ENCODE peak calls at places on chromosomes 12 and 14, in six cellular contexts. V is foreskin fibroblast; O is amniotic epithelial cell; E is CD4-positive, alpha-beta T cell; R is DMS153; B is left lung. I is an unnamed sample.

GRCh38 chr12:68739891-68740290 is 6.1 kb upstream of the SLC35E3 start:
- DNase-seq in V (no peak), O (no peak), E (no peak), R (no peak), B (no peak), I (no peak)

GRCh38 chr14:65019944-65020566 is 33.4 kb downstream of the FNTB start:
- DNase-seq in V (peak), O (peak), E (no peak), R (peak), B (no peak), I (peak)

GRCh38 chr12:123808167-123808566 is 46.1 kb downstream of the DNAH10 start:
- DNase-seq in V (peak), O (peak), E (no peak), R (no peak), B (no peak), I (peak)

GRCh38 chr12:107356266-107356936 is 263.1 kb upstream of the CRY1 start:
- DNase-seq in V (peak), O (peak), E (no peak), R (no peak), B (no peak), I (peak)

GRCh38 chr12:55955800-55956508 is 9.9 kb downstream of the PMEL start:
- DNase-seq in V (peak), O (peak), E (peak), R (no peak), B (no peak), I (peak)

GRCh38 chr12:71636704-71637115 is 26.9 kb downstream of the ZFC3H1 start:
- DNase-seq in V (peak), O (peak), E (no peak), R (peak), B (no peak), I (peak)

GRCh38 chr12:108980831-108981618 is 39.8 kb downstream of the SVOP start:
- DNase-seq in V (peak), O (peak), E (no peak), R (no peak), B (no peak), I (peak)

GRCh38 chr12:132151766-132152410 is 7.6 kb downstream of the NOC4L start:
- DNase-seq in V (no peak), O (no peak), E (no peak), R (no peak), B (no peak), I (no peak)

GRCh38 chr12:29756741-29757390 is 26.9 kb downstream of the TMTC1 start:
- DNase-seq in V (peak), O (no peak), E (no peak), R (no peak), B (no peak), I (no peak)

GRCh38 chr14:79802096-79802495 is 409.2 kb downstream of the DIO2 start:
- DNase-seq in V (no peak), O (no peak), E (no peak), R (no peak), B (no peak), I (no peak)

GRCh38 chr14:76250345-76250744 is 98.6 kb downstream of the GPATCH2L start:
- DNase-seq in V (no peak), O (no peak), E (no peak), R (no peak), B (no peak), I (no peak)

GRCh38 chr14:104794641-104795467 is 694 bp downstream of the AKT1 start:
- DNase-seq in V (no peak), O (peak), E (no peak), R (no peak), B (peak), I (peak)

GRCh38 chr12:57129311-57130288 is 1.3 kb downstream of the LRP1 start:
- DNase-seq in V (no peak), O (peak), E (no peak), R (no peak), B (peak), I (peak)

GRCh38 chr12:51320695-51321320 is 3.2 kb downstream of the BIN2 start:
- DNase-seq in V (no peak), O (peak), E (no peak), R (no peak), B (no peak), I (peak)

GRCh38 chr14:67396381-67396965 is 15.5 kb downstream of the PLEK2 start:
- DNase-seq in V (no peak), O (peak), E (no peak), R (no peak), B (no peak), I (peak)

GRCh38 chr12:133120385-133121191 is 9.5 kb downstream of the ZNF891 start:
- DNase-seq in V (no peak), O (peak), E (no peak), R (no peak), B (no peak), I (no peak)

GRCh38 chr12:133106253-133106652 is 23.8 kb downstream of the ZNF891 start:
- DNase-seq in V (no peak), O (peak), E (no peak), R (no peak), B (no peak), I (no peak)

GRCh38 chr12:106301241-106301610 is 1.3 kb upstream of the TCP11L2 start:
- DNase-seq in V (no peak), O (no peak), E (no peak), R (no peak), B (no peak), I (no peak)

GRCh38 chr12:132861558-132861957 is 25.8 kb downstream of the CHFR start:
- DNase-seq in V (no peak), O (no peak), E (no peak), R (no peak), B (no peak), I (no peak)

GRCh38 chr12:119202121-119202527 is 23.4 kb downstream of the HSPB8 start:
- DNase-seq in V (no peak), O (no peak), E (no peak), R (peak), B (no peak), I (no peak)

GRCh38 chr14:63045234-63045611 is at the start of gene KCNH5:
- DNase-seq in V (peak), O (peak), E (no peak), R (peak), B (peak), I (peak)

GRCh38 chr12:105736498-105736897 is 402.3 kb downstream of the NUAK1 start:
- DNase-seq in V (no peak), O (no peak), E (no peak), R (no peak), B (no peak), I (no peak)